ENCODE peak calls at places on chromosomes 11 and 22, in five cellular contexts. C is upper lobe of right lung, Q is fibroblast of lung, M is ovary, V is stomach. I is an unnamed sample.

GRCh38 chr22:41687901-41688364 is 734 bp downstream of the SNU13 start:
- DNase-seq in C (peak), Q (peak), M (no peak), V (no peak), I (no peak)

GRCh38 chr11:64650923-64651523 is 60.0 kb downstream of the SLC22A12 start:
- DNase-seq in C (no peak), Q (peak), M (no peak), V (no peak), I (peak)

GRCh38 chr11:58466293-58466692 is 24.3 kb upstream of the OR5B12 start:
- DNase-seq in C (no peak), Q (no peak), M (no peak), V (no peak), I (no peak)

GRCh38 chr11:130703489-130704190 is 212.6 kb downstream of the SNX19 start:
- DNase-seq in C (no peak), Q (no peak), M (no peak), V (no peak), I (no peak)

GRCh38 chr22:19663821-19664325 is 50.4 kb upstream of the SEPTIN5 start:
- DNase-seq in C (no peak), Q (peak), M (no peak), V (no peak), I (no peak)

GRCh38 chr11:75349540-75350116 is 1.8 kb downstream of the ARRB1 start:
- DNase-seq in C (peak), Q (no peak), M (no peak), V (no peak), I (no peak)

GRCh38 chr11:110896358-110896757 is 184.1 kb upstream of the ARHGAP20 start:
- DNase-seq in C (no peak), Q (peak), M (no peak), V (no peak), I (no peak)

GRCh38 chr11:76801205-76801604 is 18.0 kb downstream of the TSKU start:
- DNase-seq in C (no peak), Q (no peak), M (no peak), V (no peak), I (no peak)

GRCh38 chr11:23988381-23989006 is 508.4 kb upstream of the LUZP2 start:
- DNase-seq in C (no peak), Q (peak), M (no peak), V (no peak), I (no peak)

GRCh38 chr11:19598456-19598855 is 114.2 kb upstream of the NAV2 start:
- DNase-seq in C (no peak), Q (no peak), M (no peak), V (no peak), I (no peak)

GRCh38 chr11:19597876-19598275 is 114.8 kb upstream of the NAV2 start:
- DNase-seq in C (no peak), Q (peak), M (no peak), V (no peak), I (no peak)

GRCh38 chr11:19601235-19601634 is 111.4 kb upstream of the NAV2 start:
- DNase-seq in C (no peak), Q (no peak), M (no peak), V (no peak), I (no peak)

GRCh38 chr11:19597194-19597593 is 115.4 kb upstream of the NAV2 start:
- DNase-seq in C (no peak), Q (peak), M (no peak), V (no peak), I (peak)

DNA sequence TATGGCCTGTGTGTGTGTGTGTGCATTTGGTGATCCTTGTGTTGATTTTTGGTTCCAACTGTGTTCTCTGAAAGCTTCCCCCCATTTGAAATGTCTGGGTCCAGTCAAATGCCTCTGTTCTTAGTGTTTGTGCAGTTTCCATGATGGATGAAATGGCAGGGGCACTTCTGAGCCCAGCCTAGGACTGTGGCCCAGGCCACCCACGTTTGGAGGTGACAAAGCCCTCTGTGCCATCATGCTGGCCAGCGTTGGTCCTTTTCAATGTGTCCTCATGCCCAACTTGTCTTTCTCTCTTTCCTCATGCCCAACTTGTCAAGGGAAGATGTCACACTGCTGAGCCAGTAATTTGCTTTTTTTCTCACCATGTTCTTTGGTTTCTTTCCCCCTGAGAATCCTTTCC is 113.8 kb upstream of the NAV2 start:
- DNase-seq in C (no peak), Q (no peak), M (no peak), V (no peak), I (no peak)
- H3K27ac ChIP-seq in C (no peak), Q (no peak), M (no peak), V (no peak), I (no peak)

DNA sequence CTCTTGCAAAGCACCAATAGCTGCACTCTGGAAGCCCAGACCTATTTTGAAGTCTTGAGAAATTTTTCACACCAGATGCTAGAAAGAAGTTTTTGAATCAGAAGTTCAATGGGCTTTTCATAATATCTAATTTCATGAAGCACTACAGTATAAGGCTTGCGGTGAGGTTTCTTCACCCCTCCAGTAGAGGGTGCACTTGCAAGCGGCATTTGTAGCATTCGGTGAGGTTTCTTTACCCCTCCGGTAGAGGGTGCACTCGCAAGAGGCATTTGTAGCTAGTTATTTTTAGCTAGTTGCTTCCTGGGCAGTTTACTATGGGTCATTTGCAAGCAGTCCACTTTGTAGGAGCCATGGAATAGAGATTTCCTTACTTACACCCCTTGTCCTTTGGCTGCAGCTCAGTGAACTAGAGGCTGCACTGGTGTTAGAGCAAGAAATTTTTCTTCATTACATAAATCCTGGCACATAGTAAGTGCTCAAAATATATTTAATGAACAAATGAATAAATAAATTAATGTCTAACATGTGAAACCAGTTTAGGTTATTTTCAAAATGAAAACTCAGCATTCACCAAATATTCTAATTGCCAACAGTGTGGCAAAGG is 7.8 kb upstream of the NOX4 start:
- DNase-seq in C (no peak), Q (no peak), M (no peak), V (no peak), I (no peak)
- TF ChIP-seq CTCF in C (no peak), Q (peak), M (no peak), V (peak), I (no peak)

DNA sequence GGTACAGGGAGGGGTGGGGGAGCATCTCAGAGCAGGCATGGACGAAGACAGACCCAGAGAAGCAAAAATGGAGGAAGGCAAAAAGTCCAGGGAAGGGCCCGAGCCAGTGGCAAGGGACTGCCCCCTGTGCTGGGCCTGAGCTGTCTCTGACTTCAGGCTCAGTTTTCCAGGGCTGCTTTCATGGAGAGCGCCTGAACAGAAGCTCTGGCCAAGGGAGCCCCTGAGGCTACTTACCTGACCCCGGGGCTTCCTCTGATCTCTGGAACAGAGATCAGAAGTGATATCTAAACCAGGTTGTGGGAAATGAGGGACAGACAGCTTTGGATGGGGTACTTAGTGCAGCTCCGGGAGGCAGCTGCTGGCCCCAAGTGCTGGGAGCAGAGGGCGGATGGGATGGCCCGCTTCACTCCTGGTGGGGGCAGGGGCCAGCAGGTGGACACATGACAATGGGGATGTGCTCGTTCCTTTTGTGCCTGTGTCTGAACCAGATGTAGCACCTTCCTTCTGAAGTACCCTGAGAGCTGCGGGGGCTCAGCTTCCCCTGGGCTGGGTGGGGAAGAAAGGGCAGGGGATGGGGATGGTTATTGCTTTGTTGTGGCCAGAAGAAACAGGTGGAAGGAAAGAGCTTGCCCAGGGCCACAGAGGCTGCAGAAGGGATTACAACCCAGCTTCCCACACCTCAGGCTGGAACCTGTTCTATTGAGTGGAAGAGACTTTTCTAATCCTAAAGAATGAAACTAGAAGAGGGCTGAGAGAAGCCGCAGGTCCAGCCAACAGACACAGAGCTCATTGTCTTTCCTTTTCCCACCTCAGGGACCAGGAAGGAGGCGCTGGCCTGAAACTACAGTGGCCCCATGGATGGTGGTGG is 5.7 kb downstream of the LRRC10B start:
- DNase-seq in C (no peak), Q (no peak), M (no peak), V (no peak), I (no peak)
- H3K27ac ChIP-seq in C (no peak), Q (no peak), M (no peak), V (peak), I (peak)

DNA sequence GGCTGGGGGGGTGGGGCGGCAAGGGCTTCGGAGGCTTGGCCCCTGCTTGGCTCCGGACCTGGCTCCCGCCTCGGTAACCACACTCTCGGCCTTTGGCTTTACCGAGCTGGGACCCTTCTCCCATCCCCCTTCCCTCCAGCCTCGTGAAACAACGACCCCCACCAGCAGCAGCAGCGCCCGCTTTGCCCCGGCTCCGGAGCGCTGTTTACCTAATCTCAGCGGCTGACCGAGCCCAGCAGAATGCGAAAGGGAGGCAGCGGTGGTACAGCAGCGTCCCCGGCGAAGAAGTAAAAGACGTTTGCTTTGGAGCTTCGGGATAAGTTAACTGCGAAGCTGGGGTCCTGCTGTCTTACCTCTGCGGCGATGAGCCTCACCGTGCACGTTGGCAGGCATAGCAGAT is 2.0 kb upstream of the LARGE1 start:
- DNase-seq in C (no peak), Q (peak), M (peak), V (peak), I (no peak)
- TF ChIP-seq CTCF in C (no peak), Q (peak), M (no peak), V (no peak), I (no peak)

DNA sequence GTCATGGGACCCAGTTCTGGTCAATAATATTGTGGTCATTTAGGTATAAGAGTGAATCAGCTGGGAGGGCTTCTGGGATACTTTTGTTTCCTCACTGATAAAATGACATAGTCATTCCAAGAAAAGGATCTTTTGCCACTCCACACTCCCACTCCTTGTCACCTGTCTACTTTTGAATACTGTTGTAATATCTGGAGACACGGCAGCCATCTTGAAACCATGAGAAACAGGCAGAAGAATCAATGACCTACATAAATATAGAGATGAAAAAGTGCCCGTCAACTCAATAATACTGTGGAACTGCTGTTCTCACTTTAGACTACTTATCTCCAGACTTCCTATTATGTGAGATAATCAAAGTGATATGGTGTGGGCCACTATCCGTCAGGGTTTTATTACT is 154.2 kb downstream of the CCDC34 start:
- DNase-seq in C (no peak), Q (no peak), M (no peak), V (no peak), I (no peak)
- H3K27ac ChIP-seq in C (no peak), Q (no peak), M (no peak), V (no peak), I (no peak)

GRCh38 chr11:19646921-19647320 is 65.7 kb upstream of the NAV2 start:
- DNase-seq in C (no peak), Q (peak), M (no peak), V (no peak), I (no peak)
- TF ChIP-seq CTCF in C (no peak), Q (peak), M (no peak), V (no peak), I (no peak)

DNA sequence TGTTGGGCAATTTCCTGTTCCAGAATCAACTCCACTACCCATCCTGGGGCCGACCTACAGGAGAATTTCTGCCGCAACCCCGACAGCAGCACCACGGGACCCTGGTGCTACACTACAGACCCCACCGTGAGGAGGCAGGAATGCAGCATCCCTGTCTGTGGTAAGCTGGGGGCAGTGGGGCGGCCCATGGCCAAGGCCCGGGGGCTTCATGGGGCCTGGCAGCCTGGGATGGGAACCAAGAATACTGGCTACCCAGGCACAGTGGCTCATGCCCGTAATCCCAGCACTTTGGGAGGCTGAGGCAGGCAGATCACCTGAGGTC is 4.3 kb downstream of the F2 start:
- DNase-seq in C (no peak), Q (no peak), M (no peak), V (no peak), I (no peak)
- H3K27ac ChIP-seq in C (no peak), Q (no peak), M (no peak), V (no peak), I (no peak)

DNA sequence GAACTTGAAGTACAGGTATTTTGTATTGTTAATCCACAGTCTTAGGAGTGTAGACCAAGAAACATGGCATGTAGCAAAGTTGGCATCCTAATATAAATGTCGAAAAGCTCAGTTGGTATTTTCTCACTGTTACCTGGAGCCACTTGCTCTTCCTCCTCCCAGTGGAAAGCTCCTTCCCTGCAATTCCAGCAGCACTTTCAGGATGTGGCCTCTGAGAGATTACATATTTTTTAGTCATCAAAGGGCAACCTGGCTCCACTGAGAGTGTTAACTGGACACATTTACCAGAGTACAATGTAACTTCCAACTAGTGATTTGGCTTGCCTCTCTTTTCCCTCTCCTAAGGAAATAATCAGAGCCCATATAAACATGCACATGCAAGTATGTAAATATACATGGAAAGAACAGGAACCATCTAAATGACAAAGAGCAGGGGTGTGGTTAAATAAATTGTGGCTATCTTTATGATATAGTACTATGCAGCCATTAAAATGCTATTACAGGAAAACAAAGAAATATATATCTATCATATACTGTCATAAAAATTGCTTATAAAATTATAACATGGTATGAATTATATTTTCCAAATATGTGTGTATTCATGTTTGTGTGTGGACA is 14.2 kb upstream of the EED start:
- DNase-seq in C (no peak), Q (no peak), M (no peak), V (no peak), I (peak)
- TF ChIP-seq CTCF in C (no peak), Q (no peak), M (no peak), V (no peak), I (no peak)

I was measured in RWPE1.